ENCODE peak calls at places on chromosomes 5 and 9, in nine cellular contexts. One of them, this sample, is unnamed.

GRCh38 chr9:37420271-37421215 is 2.0 kb upstream of the GRHPR start:
- DNase-seq in naive B cell: no peak
- DNase-seq in ACHN: no peak
- DNase-seq in body of pancreas: no peak
- DNase-seq in CD8-positive, alpha-beta memory T cell: no peak
- DNase-seq in cardiac muscle cell: no peak
- DNase-seq in EL: no peak
- DNase-seq in cortex of kidney: no peak
- DNase-seq in ovary: no peak
- DNase-seq in this sample: no peak

GRCh38 chr5:81825237-81825636 is 74.3 kb upstream of the SSBP2 start:
- DNase-seq in naive B cell: no peak
- DNase-seq in ACHN: no peak
- DNase-seq in body of pancreas: peak; percentile 56
- DNase-seq in CD8-positive, alpha-beta memory T cell: no peak
- DNase-seq in cardiac muscle cell: peak; percentile 76
- DNase-seq in EL: peak; percentile 96
- DNase-seq in cortex of kidney: no peak
- DNase-seq in ovary: peak; percentile 27
- DNase-seq in this sample: no peak

GRCh38 chr9:33380390-33381094 is 21.8 kb downstream of the AQP7 start:
- DNase-seq in naive B cell: no peak
- DNase-seq in ACHN: no peak
- DNase-seq in body of pancreas: peak; percentile 5
- DNase-seq in CD8-positive, alpha-beta memory T cell: no peak
- DNase-seq in cardiac muscle cell: no peak
- DNase-seq in EL: no peak
- DNase-seq in cortex of kidney: no peak
- DNase-seq in ovary: peak; percentile 16
- DNase-seq in this sample: no peak

GRCh38 chr9:83620841-83621636 is 1.9 kb upstream of the IDNK start:
- DNase-seq in naive B cell: peak; percentile 30
- DNase-seq in ACHN: peak; percentile 57
- DNase-seq in body of pancreas: peak; percentile 48
- DNase-seq in CD8-positive, alpha-beta memory T cell: peak; percentile 13
- DNase-seq in cardiac muscle cell: peak; percentile 66
- DNase-seq in EL: peak; percentile 57
- DNase-seq in cortex of kidney: no peak
- DNase-seq in ovary: peak; percentile 22
- DNase-seq in this sample: no peak

GRCh38 chr9:133701981-133702797 is 36.0 kb downstream of the SARDH start:
- DNase-seq in naive B cell: peak; percentile 12
- DNase-seq in ACHN: no peak
- DNase-seq in body of pancreas: peak; percentile 10
- DNase-seq in CD8-positive, alpha-beta memory T cell: no peak
- DNase-seq in cardiac muscle cell: no peak
- DNase-seq in EL: no peak
- DNase-seq in cortex of kidney: no peak
- DNase-seq in ovary: peak; percentile 76
- DNase-seq in this sample: peak; percentile 55

GRCh38 chr9:107638922-107639321 is 149.4 kb upstream of the KLF4 start:
- DNase-seq in naive B cell: no peak
- DNase-seq in ACHN: no peak
- DNase-seq in body of pancreas: peak; percentile 37
- DNase-seq in CD8-positive, alpha-beta memory T cell: no peak
- DNase-seq in cardiac muscle cell: no peak
- DNase-seq in EL: peak; percentile 54
- DNase-seq in cortex of kidney: no peak
- DNase-seq in ovary: peak; percentile 85
- DNase-seq in this sample: no peak

GRCh38 chr5:179287071-179287470 is 58.2 kb downstream of the ADAMTS2 start:
- DNase-seq in naive B cell: no peak
- DNase-seq in ACHN: no peak
- DNase-seq in body of pancreas: peak; percentile 9
- DNase-seq in CD8-positive, alpha-beta memory T cell: no peak
- DNase-seq in cardiac muscle cell: no peak
- DNase-seq in EL: no peak
- DNase-seq in cortex of kidney: no peak
- DNase-seq in ovary: peak; percentile 9
- DNase-seq in this sample: no peak

GRCh38 chr9:127974769-127975261 is 6.0 kb downstream of the EEIG1 start:
- DNase-seq in naive B cell: no peak
- DNase-seq in ACHN: no peak
- DNase-seq in body of pancreas: peak; percentile 52
- DNase-seq in CD8-positive, alpha-beta memory T cell: no peak
- DNase-seq in cardiac muscle cell: no peak
- DNase-seq in EL: no peak
- DNase-seq in cortex of kidney: no peak
- DNase-seq in ovary: peak; percentile 76
- DNase-seq in this sample: no peak

GRCh38 chr5:130868186-130868821 is 296.8 kb downstream of the HINT1 start:
- DNase-seq in naive B cell: no peak
- DNase-seq in ACHN: no peak
- DNase-seq in body of pancreas: no peak
- DNase-seq in CD8-positive, alpha-beta memory T cell: no peak
- DNase-seq in cardiac muscle cell: no peak
- DNase-seq in EL: peak; percentile 3
- DNase-seq in cortex of kidney: no peak
- DNase-seq in ovary: no peak
- DNase-seq in this sample: no peak

GRCh38 chr9:137022620-137023008 is 5.4 kb downstream of the ABCA2 start:
- DNase-seq in naive B cell: no peak
- DNase-seq in ACHN: no peak
- DNase-seq in body of pancreas: no peak
- DNase-seq in CD8-positive, alpha-beta memory T cell: no peak
- DNase-seq in cardiac muscle cell: no peak
- DNase-seq in EL: no peak
- DNase-seq in cortex of kidney: no peak
- DNase-seq in ovary: no peak
- DNase-seq in this sample: no peak

GRCh38 chr9:6909186-6909585 is 151.4 kb downstream of the KDM4C start:
- DNase-seq in naive B cell: no peak
- DNase-seq in ACHN: peak; percentile 45
- DNase-seq in body of pancreas: no peak
- DNase-seq in CD8-positive, alpha-beta memory T cell: no peak
- DNase-seq in cardiac muscle cell: peak; percentile 29
- DNase-seq in EL: no peak
- DNase-seq in cortex of kidney: no peak
- DNase-seq in ovary: no peak
- DNase-seq in this sample: no peak

GRCh38 chr5:95859327-95860060 is 37.0 kb upstream of the GLRX start:
- DNase-seq in naive B cell: no peak
- DNase-seq in ACHN: peak; percentile 42
- DNase-seq in body of pancreas: peak; percentile 43
- DNase-seq in CD8-positive, alpha-beta memory T cell: no peak
- DNase-seq in cardiac muscle cell: no peak
- DNase-seq in EL: no peak
- DNase-seq in cortex of kidney: no peak
- DNase-seq in ovary: peak; percentile 47
- DNase-seq in this sample: no peak

GRCh38 chr9:19922476-19923118 is 133.8 kb upstream of the SLC24A2 start:
- DNase-seq in naive B cell: no peak
- DNase-seq in ACHN: peak; percentile 68
- DNase-seq in body of pancreas: no peak
- DNase-seq in CD8-positive, alpha-beta memory T cell: no peak
- DNase-seq in cardiac muscle cell: peak; percentile 75
- DNase-seq in EL: peak; percentile 36
- DNase-seq in cortex of kidney: no peak
- DNase-seq in ovary: no peak
- DNase-seq in this sample: no peak

GRCh38 chr9:109769250-109769649 is 10.7 kb upstream of the PALM2AKAP2 start:
- DNase-seq in naive B cell: no peak
- DNase-seq in ACHN: no peak
- DNase-seq in body of pancreas: no peak
- DNase-seq in CD8-positive, alpha-beta memory T cell: no peak
- DNase-seq in cardiac muscle cell: no peak
- DNase-seq in EL: no peak
- DNase-seq in cortex of kidney: no peak
- DNase-seq in ovary: no peak
- DNase-seq in this sample: no peak

GRCh38 chr9:124595743-124596142 is 88.5 kb upstream of the NR5A1 start:
- DNase-seq in naive B cell: no peak
- DNase-seq in ACHN: no peak
- DNase-seq in body of pancreas: no peak
- DNase-seq in CD8-positive, alpha-beta memory T cell: no peak
- DNase-seq in cardiac muscle cell: no peak
- DNase-seq in EL: no peak
- DNase-seq in cortex of kidney: no peak
- DNase-seq in ovary: no peak
- DNase-seq in this sample: no peak

GRCh38 chr5:159826351-159827222 is 89.7 kb upstream of the ADRA1B start:
- DNase-seq in naive B cell: no peak
- DNase-seq in ACHN: peak; percentile 74
- DNase-seq in body of pancreas: no peak
- DNase-seq in CD8-positive, alpha-beta memory T cell: no peak
- DNase-seq in cardiac muscle cell: no peak
- DNase-seq in EL: peak; percentile 79
- DNase-seq in cortex of kidney: no peak
- DNase-seq in ovary: no peak
- DNase-seq in this sample: no peak

GRCh38 chr9:115359011-115359780 is 241.2 kb upstream of the TNC start:
- DNase-seq in naive B cell: no peak
- DNase-seq in ACHN: no peak
- DNase-seq in body of pancreas: no peak
- DNase-seq in CD8-positive, alpha-beta memory T cell: no peak
- DNase-seq in cardiac muscle cell: peak; percentile 5
- DNase-seq in EL: no peak
- DNase-seq in cortex of kidney: no peak
- DNase-seq in ovary: no peak
- DNase-seq in this sample: no peak

GRCh38 chr5:177601577-177602457 is 1.9 kb downstream of the B4GALT7 start:
- DNase-seq in naive B cell: no peak
- DNase-seq in ACHN: peak; percentile 9
- DNase-seq in body of pancreas: no peak
- DNase-seq in CD8-positive, alpha-beta memory T cell: no peak
- DNase-seq in cardiac muscle cell: peak; percentile 17
- DNase-seq in EL: no peak
- DNase-seq in cortex of kidney: no peak
- DNase-seq in ovary: no peak
- DNase-seq in this sample: no peak

GRCh38 chr9:112430006-112430522 is 50.2 kb downstream of the HSDL2 start:
- DNase-seq in naive B cell: no peak
- DNase-seq in ACHN: no peak
- DNase-seq in body of pancreas: no peak
- DNase-seq in CD8-positive, alpha-beta memory T cell: no peak
- DNase-seq in cardiac muscle cell: no peak
- DNase-seq in EL: no peak
- DNase-seq in cortex of kidney: no peak
- DNase-seq in ovary: no peak
- DNase-seq in this sample: no peak

GRCh38 chr5:128579111-128579510 is 41.1 kb upstream of the FBN2 start:
- DNase-seq in naive B cell: no peak
- DNase-seq in ACHN: no peak
- DNase-seq in body of pancreas: no peak
- DNase-seq in CD8-positive, alpha-beta memory T cell: no peak
- DNase-seq in cardiac muscle cell: no peak
- DNase-seq in EL: peak; percentile 86
- DNase-seq in cortex of kidney: no peak
- DNase-seq in ovary: no peak
- DNase-seq in this sample: no peak

GRCh38 chr9:107794259-107794658 is 304.7 kb upstream of the KLF4 start:
- DNase-seq in naive B cell: no peak
- DNase-seq in ACHN: no peak
- DNase-seq in body of pancreas: no peak
- DNase-seq in CD8-positive, alpha-beta memory T cell: no peak
- DNase-seq in cardiac muscle cell: no peak
- DNase-seq in EL: no peak
- DNase-seq in cortex of kidney: no peak
- DNase-seq in ovary: no peak
- DNase-seq in this sample: no peak

GRCh38 chr5:76204713-76205112 is 121.5 kb downstream of the SV2C start:
- DNase-seq in naive B cell: no peak
- DNase-seq in ACHN: no peak
- DNase-seq in body of pancreas: peak; percentile 26
- DNase-seq in CD8-positive, alpha-beta memory T cell: no peak
- DNase-seq in cardiac muscle cell: peak; percentile 2
- DNase-seq in EL: no peak
- DNase-seq in cortex of kidney: no peak
- DNase-seq in ovary: no peak
- DNase-seq in this sample: no peak

GRCh38 chr5:39699164-39699563 is 274.4 kb upstream of the DAB2 start:
- DNase-seq in naive B cell: no peak
- DNase-seq in ACHN: no peak
- DNase-seq in body of pancreas: no peak
- DNase-seq in CD8-positive, alpha-beta memory T cell: no peak
- DNase-seq in cardiac muscle cell: no peak
- DNase-seq in EL: peak; percentile 40
- DNase-seq in cortex of kidney: no peak
- DNase-seq in ovary: no peak
- DNase-seq in this sample: no peak

GRCh38 chr5:139514486-139514856 is 31.9 kb upstream of the STING1 start:
- DNase-seq in naive B cell: no peak
- DNase-seq in ACHN: no peak
- DNase-seq in body of pancreas: no peak
- DNase-seq in CD8-positive, alpha-beta memory T cell: no peak
- DNase-seq in cardiac muscle cell: no peak
- DNase-seq in EL: no peak
- DNase-seq in cortex of kidney: no peak
- DNase-seq in ovary: no peak
- DNase-seq in this sample: no peak

GRCh38 chr5:174528821-174529544 is 195.4 kb upstream of the MSX2 start:
- DNase-seq in naive B cell: no peak
- DNase-seq in ACHN: no peak
- DNase-seq in body of pancreas: no peak
- DNase-seq in CD8-positive, alpha-beta memory T cell: no peak
- DNase-seq in cardiac muscle cell: no peak
- DNase-seq in EL: no peak
- DNase-seq in cortex of kidney: no peak
- DNase-seq in ovary: no peak
- DNase-seq in this sample: no peak

GRCh38 chr9:129481824-129482511 is 138.9 kb downstream of the C9orf50 start:
- DNase-seq in naive B cell: no peak
- DNase-seq in ACHN: peak; percentile 31
- DNase-seq in body of pancreas: no peak
- DNase-seq in CD8-positive, alpha-beta memory T cell: no peak
- DNase-seq in cardiac muscle cell: no peak
- DNase-seq in EL: peak; percentile 62
- DNase-seq in cortex of kidney: no peak
- DNase-seq in ovary: peak; percentile 71
- DNase-seq in this sample: no peak

GRCh38 chr5:172841-173251 is 18.4 kb upstream of the LRRC14B start:
- DNase-seq in naive B cell: no peak
- DNase-seq in ACHN: no peak
- DNase-seq in body of pancreas: no peak
- DNase-seq in CD8-positive, alpha-beta memory T cell: no peak
- DNase-seq in cardiac muscle cell: no peak
- DNase-seq in EL: no peak
- DNase-seq in cortex of kidney: no peak
- DNase-seq in ovary: peak; percentile 19
- DNase-seq in this sample: no peak

GRCh38 chr5:40655138-40655537 is 24.6 kb upstream of the PTGER4 start:
- DNase-seq in naive B cell: no peak
- DNase-seq in ACHN: no peak
- DNase-seq in body of pancreas: no peak
- DNase-seq in CD8-positive, alpha-beta memory T cell: no peak
- DNase-seq in cardiac muscle cell: no peak
- DNase-seq in EL: no peak
- DNase-seq in cortex of kidney: no peak
- DNase-seq in ovary: no peak
- DNase-seq in this sample: no peak

GRCh38 chr5:35788724-35789123 is 68.0 kb upstream of the IL7R start:
- DNase-seq in naive B cell: no peak
- DNase-seq in ACHN: no peak
- DNase-seq in body of pancreas: no peak
- DNase-seq in CD8-positive, alpha-beta memory T cell: no peak
- DNase-seq in cardiac muscle cell: no peak
- DNase-seq in EL: no peak
- DNase-seq in cortex of kidney: no peak
- DNase-seq in ovary: no peak
- DNase-seq in this sample: no peak

GRCh38 chr9:135821116-135821515 is 86.2 kb downstream of the CAMSAP1 start:
- DNase-seq in naive B cell: no peak
- DNase-seq in ACHN: no peak
- DNase-seq in body of pancreas: no peak
- DNase-seq in CD8-positive, alpha-beta memory T cell: no peak
- DNase-seq in cardiac muscle cell: no peak
- DNase-seq in EL: no peak
- DNase-seq in cortex of kidney: no peak
- DNase-seq in ovary: no peak
- DNase-seq in this sample: no peak